ENCODE peak calls at places on chromosome 17, in ten cellular contexts. One of them, this sample, is unnamed.

GRCh38 chr17:16148596-16148995 is 66.7 kb downstream of the NCOR1 start:
- DNase-seq in stimulated activated CD4-positive, alpha-beta T cell treated with anti-CD3 and anti-CD28 coated beads, Interleukin-2, amount 100 ng/mL, for 48 hours: no peak
- DNase-seq in GM03348: no peak
- DNase-seq in left lung: no peak
- DNase-seq in heart right ventricle: no peak
- DNase-seq in psoas muscle: no peak
- DNase-seq in GM04503: no peak
- DNase-seq in lower leg skin: no peak
- DNase-seq in EH: no peak
- DNase-seq in AG04449: no peak
- DNase-seq in this sample: no peak

GRCh38 chr17:45382982-45383381 is 49.7 kb downstream of the ARHGAP27 start:
- DNase-seq in GM03348: no peak
- DNase-seq in AG04449: no peak
- DNase-seq in left lung: no peak
- DNase-seq in stimulated activated CD4-positive, alpha-beta T cell treated with anti-CD3 and anti-CD28 coated beads, Interleukin-2, amount 100 ng/mL, for 48 hours: no peak
- DNase-seq in heart right ventricle: no peak
- DNase-seq in psoas muscle: no peak
- DNase-seq in EH: no peak
- DNase-seq in lower leg skin: no peak
- DNase-seq in GM04503: no peak
- DNase-seq in this sample: no peak

GRCh38 chr17:47267354-47267828 is 13.8 kb downstream of the ITGB3 start:
- DNase-seq in AG04449: no peak
- DNase-seq in stimulated activated CD4-positive, alpha-beta T cell treated with anti-CD3 and anti-CD28 coated beads, Interleukin-2, amount 100 ng/mL, for 48 hours: no peak
- DNase-seq in psoas muscle: no peak
- DNase-seq in GM03348: peak
- DNase-seq in GM04503: peak
- DNase-seq in left lung: no peak
- DNase-seq in lower leg skin: no peak
- DNase-seq in heart right ventricle: no peak
- DNase-seq in EH: peak
- DNase-seq in this sample: no peak

GRCh38 chr17:38943607-38944006 is 18.2 kb downstream of the LASP1NB start:
- DNase-seq in heart right ventricle: no peak
- DNase-seq in psoas muscle: no peak
- DNase-seq in left lung: no peak
- DNase-seq in lower leg skin: no peak
- DNase-seq in GM04503: no peak
- DNase-seq in stimulated activated CD4-positive, alpha-beta T cell treated with anti-CD3 and anti-CD28 coated beads, Interleukin-2, amount 100 ng/mL, for 48 hours: no peak
- DNase-seq in AG04449: no peak
- DNase-seq in GM03348: no peak
- DNase-seq in EH: no peak
- DNase-seq in this sample: no peak

GRCh38 chr17:21460358-21460757 is 84.2 kb downstream of the KCNJ12 start:
- DNase-seq in AG04449: no peak
- DNase-seq in GM04503: no peak
- DNase-seq in psoas muscle: no peak
- DNase-seq in heart right ventricle: no peak
- DNase-seq in left lung: no peak
- DNase-seq in stimulated activated CD4-positive, alpha-beta T cell treated with anti-CD3 and anti-CD28 coated beads, Interleukin-2, amount 100 ng/mL, for 48 hours: no peak
- DNase-seq in lower leg skin: no peak
- DNase-seq in EH: peak
- DNase-seq in GM03348: no peak
- DNase-seq in this sample: no peak

GRCh38 chr17:34254651-34255380 is at the start of gene CCL2:
- DNase-seq in heart right ventricle: peak
- DNase-seq in psoas muscle: peak
- DNase-seq in GM04503: peak
- DNase-seq in left lung: peak
- DNase-seq in GM03348: peak
- DNase-seq in EH: peak
- DNase-seq in stimulated activated CD4-positive, alpha-beta T cell treated with anti-CD3 and anti-CD28 coated beads, Interleukin-2, amount 100 ng/mL, for 48 hours: no peak
- DNase-seq in AG04449: no peak
- DNase-seq in lower leg skin: no peak
- DNase-seq in this sample: peak

GRCh38 chr17:80649672-80650338 is 105.2 kb downstream of the RPTOR start:
- DNase-seq in GM03348: peak
- DNase-seq in psoas muscle: peak
- DNase-seq in AG04449: peak
- DNase-seq in GM04503: peak
- DNase-seq in EH: peak
- DNase-seq in heart right ventricle: peak
- DNase-seq in stimulated activated CD4-positive, alpha-beta T cell treated with anti-CD3 and anti-CD28 coated beads, Interleukin-2, amount 100 ng/mL, for 48 hours: peak
- DNase-seq in lower leg skin: no peak
- DNase-seq in left lung: peak
- DNase-seq in this sample: peak

GRCh38 chr17:20206591-20206990 is 197.4 kb downstream of the SPECC1 start:
- DNase-seq in GM03348: peak
- DNase-seq in heart right ventricle: no peak
- DNase-seq in lower leg skin: no peak
- DNase-seq in AG04449: no peak
- DNase-seq in stimulated activated CD4-positive, alpha-beta T cell treated with anti-CD3 and anti-CD28 coated beads, Interleukin-2, amount 100 ng/mL, for 48 hours: no peak
- DNase-seq in GM04503: no peak
- DNase-seq in left lung: no peak
- DNase-seq in EH: peak
- DNase-seq in psoas muscle: no peak
- DNase-seq in this sample: peak

GRCh38 chr17:58534901-58535421 is 20.5 kb upstream of the MTMR4 start:
- DNase-seq in GM04503: no peak
- DNase-seq in psoas muscle: no peak
- DNase-seq in GM03348: peak
- DNase-seq in EH: peak
- DNase-seq in heart right ventricle: no peak
- DNase-seq in AG04449: no peak
- DNase-seq in stimulated activated CD4-positive, alpha-beta T cell treated with anti-CD3 and anti-CD28 coated beads, Interleukin-2, amount 100 ng/mL, for 48 hours: no peak
- DNase-seq in lower leg skin: no peak
- DNase-seq in left lung: no peak
- DNase-seq in this sample: no peak

GRCh38 chr17:16935241-16935663 is 36.7 kb downstream of the TNFRSF13B start:
- DNase-seq in GM03348: no peak
- DNase-seq in lower leg skin: peak
- DNase-seq in left lung: peak
- DNase-seq in stimulated activated CD4-positive, alpha-beta T cell treated with anti-CD3 and anti-CD28 coated beads, Interleukin-2, amount 100 ng/mL, for 48 hours: no peak
- DNase-seq in AG04449: no peak
- DNase-seq in psoas muscle: no peak
- DNase-seq in GM04503: no peak
- DNase-seq in EH: no peak
- DNase-seq in heart right ventricle: no peak
- DNase-seq in this sample: no peak

GRCh38 chr17:67441052-67441738 is 64.1 kb downstream of the PITPNC1 start:
- DNase-seq in psoas muscle: no peak
- DNase-seq in stimulated activated CD4-positive, alpha-beta T cell treated with anti-CD3 and anti-CD28 coated beads, Interleukin-2, amount 100 ng/mL, for 48 hours: peak
- DNase-seq in GM04503: peak
- DNase-seq in GM03348: peak
- DNase-seq in AG04449: no peak
- DNase-seq in EH: peak
- DNase-seq in left lung: no peak
- DNase-seq in lower leg skin: peak
- DNase-seq in heart right ventricle: peak
- DNase-seq in this sample: no peak

GRCh38 chr17:41965694-41966375 is 760 bp upstream of the CNP start:
- DNase-seq in EH: peak
- DNase-seq in AG04449: no peak
- DNase-seq in psoas muscle: peak
- DNase-seq in heart right ventricle: peak
- DNase-seq in lower leg skin: peak
- DNase-seq in left lung: peak
- DNase-seq in GM03348: peak
- DNase-seq in stimulated activated CD4-positive, alpha-beta T cell treated with anti-CD3 and anti-CD28 coated beads, Interleukin-2, amount 100 ng/mL, for 48 hours: peak
- DNase-seq in GM04503: no peak
- DNase-seq in this sample: no peak

GRCh38 chr17:36827056-36827455 is 110.2 kb upstream of the LHX1 start:
- DNase-seq in GM04503: no peak
- DNase-seq in stimulated activated CD4-positive, alpha-beta T cell treated with anti-CD3 and anti-CD28 coated beads, Interleukin-2, amount 100 ng/mL, for 48 hours: no peak
- DNase-seq in psoas muscle: no peak
- DNase-seq in EH: no peak
- DNase-seq in left lung: no peak
- DNase-seq in lower leg skin: no peak
- DNase-seq in AG04449: no peak
- DNase-seq in heart right ventricle: no peak
- DNase-seq in GM03348: no peak
- DNase-seq in this sample: no peak

GRCh38 chr17:78176548-78177025 is 8.2 kb downstream of the SYNGR2 start:
- DNase-seq in GM04503: no peak
- DNase-seq in GM03348: peak
- DNase-seq in stimulated activated CD4-positive, alpha-beta T cell treated with anti-CD3 and anti-CD28 coated beads, Interleukin-2, amount 100 ng/mL, for 48 hours: peak
- DNase-seq in EH: peak
- DNase-seq in lower leg skin: peak
- DNase-seq in AG04449: no peak
- DNase-seq in heart right ventricle: peak
- DNase-seq in left lung: peak
- DNase-seq in psoas muscle: peak
- DNase-seq in this sample: no peak

GRCh38 chr17:7167832-7168231 is 11.3 kb downstream of the ASGR1 start:
- DNase-seq in GM03348: peak
- DNase-seq in heart right ventricle: no peak
- DNase-seq in psoas muscle: no peak
- DNase-seq in GM04503: no peak
- DNase-seq in stimulated activated CD4-positive, alpha-beta T cell treated with anti-CD3 and anti-CD28 coated beads, Interleukin-2, amount 100 ng/mL, for 48 hours: no peak
- DNase-seq in lower leg skin: no peak
- DNase-seq in EH: peak
- DNase-seq in AG04449: no peak
- DNase-seq in left lung: no peak
- DNase-seq in this sample: no peak

GRCh38 chr17:30237296-30238002 is 2.0 kb upstream of the SLC6A4 start:
- DNase-seq in AG04449: no peak
- DNase-seq in psoas muscle: no peak
- DNase-seq in heart right ventricle: no peak
- DNase-seq in lower leg skin: no peak
- DNase-seq in GM04503: no peak
- DNase-seq in EH: no peak
- DNase-seq in left lung: no peak
- DNase-seq in GM03348: no peak
- DNase-seq in stimulated activated CD4-positive, alpha-beta T cell treated with anti-CD3 and anti-CD28 coated beads, Interleukin-2, amount 100 ng/mL, for 48 hours: no peak
- DNase-seq in this sample: no peak

GRCh38 chr17:6666557-6666956 is 15.0 kb downstream of the C17orf100 start:
- DNase-seq in EH: no peak
- DNase-seq in psoas muscle: no peak
- DNase-seq in GM04503: no peak
- DNase-seq in heart right ventricle: no peak
- DNase-seq in left lung: no peak
- DNase-seq in AG04449: no peak
- DNase-seq in GM03348: peak
- DNase-seq in lower leg skin: peak
- DNase-seq in stimulated activated CD4-positive, alpha-beta T cell treated with anti-CD3 and anti-CD28 coated beads, Interleukin-2, amount 100 ng/mL, for 48 hours: no peak
- DNase-seq in this sample: no peak

GRCh38 chr17:32529604-32530003 is 42.8 kb downstream of the CDK5R1 start:
- DNase-seq in heart right ventricle: no peak
- DNase-seq in left lung: no peak
- DNase-seq in psoas muscle: no peak
- DNase-seq in lower leg skin: no peak
- DNase-seq in GM03348: no peak
- DNase-seq in AG04449: no peak
- DNase-seq in EH: peak
- DNase-seq in GM04503: no peak
- DNase-seq in stimulated activated CD4-positive, alpha-beta T cell treated with anti-CD3 and anti-CD28 coated beads, Interleukin-2, amount 100 ng/mL, for 48 hours: no peak
- DNase-seq in this sample: no peak

GRCh38 chr17:83179378-83179777 is 100.0 kb downstream of the METRNL start:
- DNase-seq in AG04449: no peak
- DNase-seq in left lung: no peak
- DNase-seq in lower leg skin: peak
- DNase-seq in GM04503: no peak
- DNase-seq in psoas muscle: no peak
- DNase-seq in EH: no peak
- DNase-seq in heart right ventricle: no peak
- DNase-seq in GM03348: no peak
- DNase-seq in stimulated activated CD4-positive, alpha-beta T cell treated with anti-CD3 and anti-CD28 coated beads, Interleukin-2, amount 100 ng/mL, for 48 hours: no peak
- DNase-seq in this sample: no peak

GRCh38 chr17:57580055-57580739 is 164.9 kb downstream of the CCDC182 start:
- DNase-seq in GM04503: no peak
- DNase-seq in psoas muscle: no peak
- DNase-seq in GM03348: no peak
- DNase-seq in left lung: no peak
- DNase-seq in stimulated activated CD4-positive, alpha-beta T cell treated with anti-CD3 and anti-CD28 coated beads, Interleukin-2, amount 100 ng/mL, for 48 hours: no peak
- DNase-seq in EH: no peak
- DNase-seq in lower leg skin: no peak
- DNase-seq in heart right ventricle: no peak
- DNase-seq in AG04449: no peak
- DNase-seq in this sample: no peak

GRCh38 chr17:2564876-2565275 is 28.6 kb upstream of the PAFAH1B1 start:
- DNase-seq in GM04503: no peak
- DNase-seq in psoas muscle: no peak
- DNase-seq in left lung: peak
- DNase-seq in AG04449: no peak
- DNase-seq in lower leg skin: no peak
- DNase-seq in GM03348: no peak
- DNase-seq in heart right ventricle: no peak
- DNase-seq in EH: peak
- DNase-seq in stimulated activated CD4-positive, alpha-beta T cell treated with anti-CD3 and anti-CD28 coated beads, Interleukin-2, amount 100 ng/mL, for 48 hours: no peak
- DNase-seq in this sample: no peak

GRCh38 chr17:80277751-80278671 is 17.4 kb downstream of the RNF213 start:
- DNase-seq in psoas muscle: peak
- DNase-seq in heart right ventricle: no peak
- DNase-seq in EH: no peak
- DNase-seq in AG04449: no peak
- DNase-seq in GM03348: no peak
- DNase-seq in lower leg skin: no peak
- DNase-seq in left lung: no peak
- DNase-seq in stimulated activated CD4-positive, alpha-beta T cell treated with anti-CD3 and anti-CD28 coated beads, Interleukin-2, amount 100 ng/mL, for 48 hours: no peak
- DNase-seq in GM04503: no peak
- DNase-seq in this sample: no peak

GRCh38 chr17:83200231-83200699 is 120.9 kb downstream of the METRNL start:
- DNase-seq in EH: peak
- DNase-seq in lower leg skin: peak
- DNase-seq in AG04449: no peak
- DNase-seq in left lung: peak
- DNase-seq in GM04503: peak
- DNase-seq in heart right ventricle: peak
- DNase-seq in stimulated activated CD4-positive, alpha-beta T cell treated with anti-CD3 and anti-CD28 coated beads, Interleukin-2, amount 100 ng/mL, for 48 hours: peak
- DNase-seq in psoas muscle: peak
- DNase-seq in GM03348: peak
- DNase-seq in this sample: no peak